ENCODE peak calls at places on chromosomes 6 and 20, in five cellular contexts. H is cardiac muscle cell, B is AG20443, C is progenitor cell of endocrine pancreas, O is A172. G is an unnamed sample.

GRCh38 chr6:90175627-90176538 is 120.8 kb downstream of the BACH2 start:
- DNase-seq in O (no peak), C (no peak), B (no peak), H (no peak), G (no peak)

GRCh38 chr20:13851279-13851678 is 66.5 kb downstream of the NDUFAF5 start:
- DNase-seq in C (no peak), B (no peak), O (no peak), H (no peak), G (no peak)

GRCh38 chr6:16736856-16737255 is 24.4 kb downstream of the ATXN1 start:
- DNase-seq in H (no peak), O (no peak), B (no peak), C (no peak), G (no peak)

GRCh38 chr6:13303668-13304017 is 24.7 kb downstream of the TBC1D7 start:
- DNase-seq in C (no peak), H (peak), O (peak), B (no peak), G (peak)

GRCh38 chr20:2602046-2602735 is 50.2 kb upstream of the NOP56 start:
- DNase-seq in C (no peak), B (no peak), H (no peak), O (no peak), G (no peak)

GRCh38 chr6:167707686-167708500 is 118.8 kb upstream of the AFDN start:
- DNase-seq in H (no peak), C (no peak), B (no peak), O (no peak), G (no peak)

GRCh38 chr20:31819083-31819784 is at the start of gene MYLK2:
- DNase-seq in O (no peak), C (no peak), B (no peak), H (no peak), G (no peak)

GRCh38 chr6:1625926-1626413 is 16.3 kb downstream of the FOXC1 start:
- DNase-seq in C (no peak), H (no peak), O (no peak), B (no peak), G (no peak)

GRCh38 chr6:127851197-127851596 is 49.7 kb downstream of the THEMIS start:
- DNase-seq in B (peak), C (no peak), H (no peak), O (no peak), G (no peak)

GRCh38 chr6:124867126-124867525 is 95.1 kb upstream of the RNF217 start:
- DNase-seq in H (no peak), C (no peak), O (no peak), B (no peak), G (no peak)

GRCh38 chr20:51768759-51769517 is 748 bp upstream of the ATP9A start:
- DNase-seq in O (no peak), H (peak), C (no peak), B (no peak), G (no peak)

GRCh38 chr6:28353981-28354676 is 4.4 kb downstream of the ZKSCAN3 start:
- DNase-seq in O (peak), C (no peak), B (no peak), H (peak), G (no peak)

GRCh38 chr6:127520061-127520460 is 926 bp upstream of the MTCL3 start:
- DNase-seq in O (no peak), B (no peak), C (no peak), H (peak), G (no peak)

GRCh38 chr6:10144772-10145171 is 270.1 kb downstream of the TFAP2A start:
- DNase-seq in H (no peak), B (no peak), O (no peak), C (no peak), G (no peak)

GRCh38 chr6:9405369-9405768 is 970.0 kb upstream of the SLC35B3 start:
- DNase-seq in H (no peak), C (no peak), O (peak), B (peak), G (no peak)

GRCh38 chr20:24773168-24773567 is 175.9 kb upstream of the CST7 start:
- DNase-seq in B (no peak), O (peak), H (no peak), C (no peak), G (peak)

GRCh38 chr6:27883136-27883535 is 29.1 kb downstream of the OR2B2 start:
- DNase-seq in B (no peak), O (no peak), H (no peak), C (no peak), G (no peak)

GRCh38 chr20:22905667-22906066 is 129.4 kb upstream of the SSTR4 start:
- DNase-seq in H (peak), B (peak), C (no peak), O (no peak), G (no peak)

GRCh38 chr20:38430679-38431325 is 4.3 kb downstream of the SNHG17 start:
- DNase-seq in C (no peak), H (no peak), O (peak), B (no peak), G (no peak)

GRCh38 chr20:38987777-38988176 is 25.6 kb downstream of the DHX35 start:
- DNase-seq in C (no peak), H (no peak), O (no peak), B (no peak), G (no peak)

GRCh38 chr6:119484598-119484997 is 135.0 kb upstream of the MAN1A1 start:
- DNase-seq in H (peak), C (no peak), B (peak), O (peak), G (no peak)